ENCODE peak calls at places on chromosomes 13 and 19, in five cellular contexts. U is putamen, J is NCI-H510A, I is ascending aorta, H is HS-5. W is an unnamed sample.

GRCh38 chr19:57010541-57010940 is 109.2 kb upstream of the USP29 start:
- DNase-seq in U (peak), J (no peak), I (no peak), H (no peak), W (no peak)

GRCh38 chr13:40774672-40775071 is 3.7 kb upstream of the MRPS31 start:
- DNase-seq in U (no peak), J (no peak), I (no peak), H (no peak), W (no peak)

GRCh38 chr13:109740721-109741120 is 45.7 kb downstream of the IRS2 start:
- DNase-seq in U (no peak), J (no peak), I (no peak), H (no peak), W (no peak)

GRCh38 chr19:38019427-38019724 is 112.4 kb downstream of the SIPA1L3 start:
- DNase-seq in U (no peak), J (no peak), I (no peak), H (no peak), W (no peak)

GRCh38 chr13:50511877-50512332 is 331.6 kb downstream of the DLEU7 start:
- DNase-seq in U (no peak), J (no peak), I (no peak), H (no peak), W (no peak)

GRCh38 chr13:94708971-94709614 is 3.3 kb downstream of the SOX21 start:
- DNase-seq in U (no peak), J (no peak), I (no peak), H (no peak), W (no peak)

GRCh38 chr19:4108767-4109625 is 14.9 kb downstream of the MAP2K2 start:
- DNase-seq in U (no peak), J (no peak), I (no peak), H (no peak), W (no peak)

GRCh38 chr13:33817513-33817842 is 471 bp upstream of the RFC3 start:
- DNase-seq in U (no peak), J (no peak), I (no peak), H (no peak), W (peak)

GRCh38 chr19:35882074-35882832 is 13.9 kb downstream of the APLP1 start:
- DNase-seq in U (peak), J (no peak), I (no peak), H (peak), W (peak)

GRCh38 chr13:27086599-27087265 is 84.9 kb downstream of the USP12 start:
- DNase-seq in U (no peak), J (no peak), I (no peak), H (no peak), W (no peak)

GRCh38 chr19:56301152-56301551 is 13.5 kb downstream of the ZSCAN5A start:
- DNase-seq in U (no peak), J (no peak), I (no peak), H (no peak), W (no peak)

GRCh38 chr13:72808917-72809500 is 27.1 kb downstream of the PIBF1 start:
- DNase-seq in U (no peak), J (no peak), I (no peak), H (no peak), W (peak)

GRCh38 chr19:32061304-32061703 is 284.1 kb upstream of the ZNF507 start:
- DNase-seq in U (no peak), J (no peak), I (no peak), H (no peak), W (no peak)

GRCh38 chr13:94992277-94992989 is 280.1 kb upstream of the SOX21 start:
- DNase-seq in U (no peak), J (no peak), I (no peak), H (no peak), W (no peak)

GRCh38 chr19:46299004-46299509 is 2.2 kb downstream of the HIF3A start:
- DNase-seq in U (peak), J (peak), I (peak), H (peak), W (peak)

GRCh38 chr13:108690726-108691125 is 61.3 kb downstream of the MYO16 start:
- DNase-seq in U (no peak), J (no peak), I (no peak), H (no peak), W (peak)

GRCh38 chr19:1155352-1156304 is 18.4 kb downstream of the SBNO2 start:
- DNase-seq in U (no peak), J (no peak), I (no peak), H (no peak), W (peak)